ENCODE peak calls at places on chromosomes 16 and 17, in eight cellular contexts. C, W, H, S, J, R, K and M are unnamed samples.
A peak's percentile ranks its signal among the peaks of the same experiment; 100 is the strongest.

GRCh38 chr17:55303701-55304145 is 39.0 kb downstream of the HLF start:
- DNase-seq in C (no peak), W (peak; percentile 15), H (no peak), S (no peak), J (no peak), R (no peak), K (no peak), M (no peak)

GRCh38 chr17:36550491-36551417 is 6.0 kb downstream of the GGNBP2 start:
- DNase-seq in C (no peak), W (no peak), H (no peak), S (no peak), J (no peak), R (no peak), K (no peak), M (no peak)

GRCh38 chr16:89115216-89115949 is 21.7 kb downstream of the ACSF3 start:
- DNase-seq in C (no peak), W (no peak), H (no peak), S (peak; percentile 92), J (peak; percentile 83), R (peak; percentile 91), K (no peak), M (no peak)

GRCh38 chr17:1583569-1583968 is 21.0 kb upstream of the PITPNA start:
- DNase-seq in C (no peak), W (no peak), H (no peak), S (no peak), J (no peak), R (no peak), K (no peak), M (no peak)

GRCh38 chr16:56637814-56638750 is at the start of gene MT1A:
- DNase-seq in C (peak; percentile 72), W (peak; percentile 58), H (no peak), S (peak; percentile 74), J (peak; percentile 95), R (peak; percentile 83), K (peak; percentile 72), M (no peak)

GRCh38 chr17:68584904-68585303 is 16.3 kb downstream of the FAM20A start:
- DNase-seq in C (no peak), W (no peak), H (no peak), S (no peak), J (no peak), R (no peak), K (no peak), M (no peak)

GRCh38 chr17:43661699-43662431 is at the start of gene MEOX1:
- DNase-seq in C (no peak), W (peak; percentile 71), H (peak; percentile 89), S (no peak), J (no peak), R (no peak), K (no peak), M (no peak)

GRCh38 chr16:19105891-19106624 is 7.7 kb upstream of the ITPRIPL2 start:
- DNase-seq in C (no peak), W (peak; percentile 46), H (no peak), S (no peak), J (peak; percentile 67), R (no peak), K (no peak), M (no peak)

GRCh38 chr16:28823291-28823718 is 506 bp downstream of the ATXN2L start:
- DNase-seq in C (no peak), W (no peak), H (no peak), S (peak; percentile 59), J (no peak), R (no peak), K (no peak), M (no peak)

GRCh38 chr16:58148099-58148498 is 18.9 kb upstream of the CFAP20 start:
- DNase-seq in C (no peak), W (no peak), H (no peak), S (no peak), J (no peak), R (no peak), K (no peak), M (no peak)

GRCh38 chr17:74812109-74812864 is 36.1 kb upstream of the NAT9 start:
- DNase-seq in C (peak; percentile 53), W (no peak), H (no peak), S (no peak), J (no peak), R (peak; percentile 75), K (no peak), M (no peak)

GRCh38 chr17:38428150-38428642 is at the start of gene ARHGAP23:
- DNase-seq in C (peak; percentile 69), W (peak; percentile 76), H (peak; percentile 6), S (peak; percentile 79), J (peak; percentile 88), R (peak; percentile 85), K (peak; percentile 65), M (no peak)

GRCh38 chr16:57755726-57756423 is 20.3 kb downstream of the KATNB1 start:
- DNase-seq in C (no peak), W (no peak), H (no peak), S (peak; percentile 35), J (no peak), R (no peak), K (no peak), M (no peak)

GRCh38 chr16:1559446-1559975 is 26.0 kb downstream of the TMEM204 start:
- DNase-seq in C (no peak), W (no peak), H (no peak), S (no peak), J (no peak), R (no peak), K (no peak), M (no peak)

GRCh38 chr16:59683709-59684108 is 949.6 kb upstream of the GOT2 start:
- DNase-seq in C (no peak), W (no peak), H (no peak), S (no peak), J (no peak), R (no peak), K (no peak), M (no peak)

GRCh38 chr16:11255737-11256656 is at the start of gene SOCS1:
- DNase-seq in C (peak; percentile 88), W (peak; percentile 89), H (peak; percentile 84), S (peak; percentile 90), J (peak; percentile 91), R (peak; percentile 93), K (peak; percentile 91), M (peak; percentile 85)

GRCh38 chr16:49050607-49051006 is 231.0 kb downstream of the CBLN1 start:
- DNase-seq in C (no peak), W (no peak), H (no peak), S (no peak), J (no peak), R (no peak), K (peak; percentile 18), M (no peak)

DNA sequence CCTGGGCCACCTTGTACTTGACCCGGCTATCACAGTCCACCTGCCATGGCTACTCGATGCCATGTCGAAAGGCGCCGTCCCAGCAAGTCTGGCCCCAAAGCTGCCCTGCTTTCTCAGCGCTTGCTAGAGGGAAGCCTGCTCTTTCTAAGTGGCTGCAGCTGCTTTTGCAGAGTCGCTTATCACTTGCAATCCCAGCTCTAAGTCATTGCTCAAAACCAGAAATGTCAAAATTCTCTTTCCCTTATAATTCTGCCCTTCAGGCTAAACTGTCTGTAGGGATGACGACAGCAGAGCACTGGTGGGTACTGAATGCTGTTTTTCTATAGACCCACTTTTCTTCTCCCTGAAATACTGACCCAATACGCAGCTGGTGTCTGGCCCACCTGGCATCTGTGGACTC is 184.2 kb downstream of the ENGASE start:
- DNase-seq in C (no peak), W (no peak), H (no peak), S (no peak), J (no peak), R (no peak), K (no peak), M (no peak)
- H3K27me3 ChIP-seq in C (no peaks in the 10 kb centered on the region), W (no peaks in the 10 kb centered on the region), H (peaks cover 100% of the 10 kb centered on the region), S (peaks cover 56% of the 10 kb centered on the region), J (no peaks in the 10 kb centered on the region), R (peaks cover 41% of the 10 kb centered on the region), K (no peaks in the 10 kb centered on the region), M (no peaks in the 10 kb centered on the region)

GRCh38 chr17:79388556-79389295 is 222.1 kb downstream of the RBFOX3 start:
- DNase-seq in C (no peak), W (peak; percentile 11), H (peak; percentile 64), S (peak; percentile 57), J (no peak), R (peak; percentile 75), K (no peak), M (peak; percentile 96)
- TF ChIP-seq CTCF in C (no peak), W (peak; percentile 48), H (peak; percentile 76), S (peak; percentile 55), J (peak; percentile 39), R (peak; percentile 57), K (peak; percentile 42), M (peak; percentile 98)

DNA sequence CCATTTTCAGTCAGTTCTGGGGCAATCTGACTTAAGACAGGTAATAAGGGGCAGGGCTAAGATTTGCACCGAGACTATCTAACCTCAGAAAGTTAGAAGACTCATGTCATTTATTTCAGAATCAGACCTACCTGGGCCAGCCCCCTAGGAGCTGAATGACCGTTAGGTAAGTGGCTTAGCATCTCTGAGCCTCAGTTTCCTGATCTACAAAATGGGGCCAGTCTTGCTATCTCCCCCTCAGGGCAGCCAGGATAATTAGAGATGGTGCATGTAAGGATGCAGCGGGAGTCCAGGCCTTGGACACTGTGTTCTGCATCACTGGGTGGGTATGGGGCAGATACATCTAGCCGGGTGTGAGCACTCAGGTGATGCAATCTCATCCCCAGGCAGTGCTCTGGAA is 10.4 kb upstream of the METTL22 start:
- DNase-seq in C (no peak), W (no peak), H (no peak), S (no peak), J (no peak), R (no peak), K (no peak), M (no peak)
- H3K27me3 ChIP-seq in C (no peaks in the 10 kb centered on the region), W (no peaks in the 10 kb centered on the region), H (no peaks in the 10 kb centered on the region), S (no peaks in the 10 kb centered on the region), J (no peaks in the 10 kb centered on the region), R (peaks cover 15% of the 10 kb centered on the region), K (no peaks in the 10 kb centered on the region), M (peaks cover 36% of the 10 kb centered on the region)

DNA sequence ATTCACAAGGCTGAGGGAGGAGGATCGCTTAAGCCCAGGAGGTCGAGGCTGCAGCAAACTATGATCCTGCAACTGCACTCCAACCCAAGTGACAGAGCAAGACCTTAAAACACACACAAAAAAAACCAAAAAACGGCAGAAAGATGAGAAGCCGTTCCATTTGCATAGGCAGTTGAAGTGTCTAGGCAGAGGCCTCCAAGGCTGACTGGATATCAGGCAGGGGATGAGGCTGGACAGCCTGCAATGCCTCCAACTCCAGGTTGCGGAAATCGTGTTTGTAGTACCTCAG is 2.0 kb upstream of the FBXL19 start:
- DNase-seq in C (no peak), W (no peak), H (no peak), S (no peak), J (no peak), R (no peak), K (no peak), M (no peak)
- TF ChIP-seq CTCF in C (no peak), W (no peak), H (no peak), S (no peak), J (no peak), R (no peak), K (no peak), M (no peak)